ENCODE peak calls at places on chromosome 10, in seven cellular contexts. One of them, this sample, is unnamed.

GRCh38 chr10:12869427-12869826 is 132.1 kb downstream of the CCDC3 start:
- DNase-seq in K562: no peak
- DNase-seq in GM12878: no peak
- DNase-seq in HepG2: no peak
- DNase-seq in HCT116: no peak
- DNase-seq in H1: no peak
- DNase-seq in SK-N-SH: no peak
- DNase-seq in this sample: no peak

GRCh38 chr10:77872947-77873557 is 53.5 kb downstream of the DLG5 start:
- DNase-seq in K562: no peak
- DNase-seq in GM12878: no peak
- DNase-seq in HepG2: no peak
- DNase-seq in HCT116: no peak
- DNase-seq in H1: no peak
- DNase-seq in SK-N-SH: no peak
- DNase-seq in this sample: no peak

GRCh38 chr10:80359644-80360043 is 3.1 kb downstream of the DYDC2 start:
- DNase-seq in K562: no peak
- DNase-seq in GM12878: no peak
- DNase-seq in HepG2: no peak
- DNase-seq in HCT116: no peak
- DNase-seq in H1: no peak
- DNase-seq in SK-N-SH: no peak
- DNase-seq in this sample: no peak

GRCh38 chr10:71985542-71986250 is 21.5 kb downstream of the CHST3 start:
- DNase-seq in K562: no peak
- DNase-seq in GM12878: peak
- DNase-seq in HepG2: no peak
- DNase-seq in HCT116: no peak
- DNase-seq in H1: no peak
- DNase-seq in SK-N-SH: no peak
- DNase-seq in this sample: no peak

GRCh38 chr10:1100691-1101368 is 44.6 kb downstream of the WDR37 start:
- DNase-seq in K562: peak
- DNase-seq in GM12878: no peak
- DNase-seq in HepG2: no peak
- DNase-seq in HCT116: no peak
- DNase-seq in H1: no peak
- DNase-seq in SK-N-SH: peak
- DNase-seq in this sample: no peak

GRCh38 chr10:50917486-50917885 is 32.1 kb upstream of the A1CF start:
- DNase-seq in K562: no peak
- DNase-seq in GM12878: no peak
- DNase-seq in HepG2: no peak
- DNase-seq in HCT116: no peak
- DNase-seq in H1: no peak
- DNase-seq in SK-N-SH: no peak
- DNase-seq in this sample: no peak

GRCh38 chr10:112804036-112804435 is 146.0 kb upstream of the TCF7L2 start:
- DNase-seq in K562: no peak
- DNase-seq in GM12878: no peak
- DNase-seq in HepG2: peak
- DNase-seq in HCT116: no peak
- DNase-seq in H1: no peak
- DNase-seq in SK-N-SH: no peak
- DNase-seq in this sample: peak

GRCh38 chr10:86600296-86600695 is 54.1 kb upstream of the OPN4 start:
- DNase-seq in K562: no peak
- DNase-seq in GM12878: no peak
- DNase-seq in HepG2: no peak
- DNase-seq in HCT116: no peak
- DNase-seq in H1: no peak
- DNase-seq in SK-N-SH: no peak
- DNase-seq in this sample: no peak

GRCh38 chr10:70835895-70836294 is 20.1 kb downstream of the SGPL1 start:
- DNase-seq in K562: no peak
- DNase-seq in GM12878: no peak
- DNase-seq in HepG2: peak
- DNase-seq in HCT116: no peak
- DNase-seq in H1: no peak
- DNase-seq in SK-N-SH: no peak
- DNase-seq in this sample: peak

GRCh38 chr10:12719365-12719764 is 282.1 kb downstream of the CCDC3 start:
- DNase-seq in K562: no peak
- DNase-seq in GM12878: no peak
- DNase-seq in HepG2: no peak
- DNase-seq in HCT116: no peak
- DNase-seq in H1: no peak
- DNase-seq in SK-N-SH: no peak
- DNase-seq in this sample: no peak

GRCh38 chr10:102627446-102628293 is 16.6 kb upstream of the TRIM8 start:
- DNase-seq in K562: no peak
- DNase-seq in GM12878: no peak
- DNase-seq in HepG2: peak
- DNase-seq in HCT116: no peak
- DNase-seq in H1: peak
- DNase-seq in SK-N-SH: peak
- DNase-seq in this sample: no peak

GRCh38 chr10:75195035-75195763 is 15.4 kb upstream of the VDAC2 start:
- DNase-seq in K562: no peak
- DNase-seq in GM12878: no peak
- DNase-seq in HepG2: no peak
- DNase-seq in HCT116: no peak
- DNase-seq in H1: no peak
- DNase-seq in SK-N-SH: no peak
- DNase-seq in this sample: no peak

GRCh38 chr10:69087600-69088470 is at the start of gene SRGN:
- DNase-seq in K562: peak
- DNase-seq in GM12878: peak
- DNase-seq in HepG2: no peak
- DNase-seq in HCT116: no peak
- DNase-seq in H1: no peak
- DNase-seq in SK-N-SH: no peak
- DNase-seq in this sample: peak

GRCh38 chr10:75210193-75211006 is at the start of gene VDAC2:
- DNase-seq in K562: peak
- DNase-seq in GM12878: peak
- DNase-seq in HepG2: peak
- DNase-seq in HCT116: peak
- DNase-seq in H1: no peak
- DNase-seq in SK-N-SH: peak
- DNase-seq in this sample: peak

GRCh38 chr10:113216068-113216467 is 266.0 kb downstream of the TCF7L2 start:
- DNase-seq in K562: no peak
- DNase-seq in GM12878: no peak
- DNase-seq in HepG2: no peak
- DNase-seq in HCT116: peak
- DNase-seq in H1: no peak
- DNase-seq in SK-N-SH: no peak
- DNase-seq in this sample: no peak

GRCh38 chr10:100186813-100187212 is 984 bp upstream of the ERLIN1 start:
- DNase-seq in K562: peak
- DNase-seq in GM12878: no peak
- DNase-seq in HepG2: no peak
- DNase-seq in HCT116: peak
- DNase-seq in H1: no peak
- DNase-seq in SK-N-SH: peak
- DNase-seq in this sample: no peak

GRCh38 chr10:132654708-132655661 is 117.4 kb downstream of the INPP5A start:
- DNase-seq in K562: peak
- DNase-seq in GM12878: no peak
- DNase-seq in HepG2: peak
- DNase-seq in HCT116: peak
- DNase-seq in H1: peak
- DNase-seq in SK-N-SH: peak
- DNase-seq in this sample: peak

GRCh38 chr10:132132391-132132841 is 54.3 kb upstream of the DPYSL4 start:
- DNase-seq in K562: no peak
- DNase-seq in GM12878: no peak
- DNase-seq in HepG2: no peak
- DNase-seq in HCT116: no peak
- DNase-seq in H1: no peak
- DNase-seq in SK-N-SH: peak
- DNase-seq in this sample: no peak

GRCh38 chr10:65265451-65265954 is 1660.3 kb upstream of the LRRTM3 start:
- DNase-seq in K562: no peak
- DNase-seq in GM12878: no peak
- DNase-seq in HepG2: no peak
- DNase-seq in HCT116: no peak
- DNase-seq in H1: no peak
- DNase-seq in SK-N-SH: no peak
- DNase-seq in this sample: no peak

GRCh38 chr10:130805635-130806030 is 505.9 kb downstream of the TCERG1L start:
- DNase-seq in K562: no peak
- DNase-seq in GM12878: no peak
- DNase-seq in HepG2: no peak
- DNase-seq in HCT116: no peak
- DNase-seq in H1: no peak
- DNase-seq in SK-N-SH: no peak
- DNase-seq in this sample: no peak

GRCh38 chr10:101489355-101489754 is 98.7 kb downstream of the POLL start:
- DNase-seq in K562: no peak
- DNase-seq in GM12878: no peak
- DNase-seq in HepG2: peak
- DNase-seq in HCT116: no peak
- DNase-seq in H1: no peak
- DNase-seq in SK-N-SH: no peak
- DNase-seq in this sample: peak

GRCh38 chr10:86079088-86079487 is 287.5 kb downstream of the GRID1 start:
- DNase-seq in K562: peak
- DNase-seq in GM12878: no peak
- DNase-seq in HepG2: no peak
- DNase-seq in HCT116: peak
- DNase-seq in H1: peak
- DNase-seq in SK-N-SH: no peak
- DNase-seq in this sample: no peak

GRCh38 chr10:45180507-45180906 is 134.9 kb downstream of the OR13A1 start:
- DNase-seq in K562: no peak
- DNase-seq in GM12878: no peak
- DNase-seq in HepG2: no peak
- DNase-seq in HCT116: no peak
- DNase-seq in H1: no peak
- DNase-seq in SK-N-SH: peak
- DNase-seq in this sample: no peak

GRCh38 chr10:50260791-50261281 is 9.5 kb upstream of the ASAH2 start:
- DNase-seq in K562: peak
- DNase-seq in GM12878: peak
- DNase-seq in HepG2: peak
- DNase-seq in HCT116: no peak
- DNase-seq in H1: no peak
- DNase-seq in SK-N-SH: no peak
- DNase-seq in this sample: no peak

DNA sequence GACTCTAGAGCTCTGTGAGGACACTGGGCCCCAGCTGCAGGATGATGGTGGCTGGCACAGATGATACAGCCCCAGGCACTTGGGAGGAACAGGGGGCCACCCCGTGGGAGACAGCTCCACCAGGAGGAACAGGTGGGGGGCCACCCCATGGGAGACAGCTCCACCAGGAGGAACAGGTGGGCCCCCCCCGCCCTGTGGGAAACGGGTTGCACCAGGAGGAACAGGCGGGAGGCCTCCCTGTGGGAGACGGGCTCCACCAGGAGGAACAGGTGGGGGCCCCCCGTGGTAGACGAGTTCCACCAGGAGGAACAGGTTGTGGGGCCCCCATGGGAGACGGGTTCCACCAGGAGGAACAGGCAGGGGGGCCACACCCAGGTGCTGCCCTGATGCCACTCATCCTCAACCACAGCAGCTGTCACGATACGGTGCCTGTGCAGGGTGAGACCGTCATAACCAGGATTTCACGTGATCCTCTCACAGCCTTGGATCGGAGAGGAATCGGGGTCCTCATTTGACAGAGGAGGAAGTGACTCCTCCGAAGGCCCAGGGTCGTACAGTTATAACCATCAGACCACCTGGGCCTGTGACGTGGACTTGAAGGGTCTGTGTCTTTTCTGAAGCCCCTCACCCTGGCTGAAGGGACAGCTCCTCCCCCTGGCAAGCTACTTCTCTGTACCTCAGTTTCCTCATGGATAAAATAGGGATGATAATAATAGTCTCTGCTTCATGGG is 49.2 kb upstream of the NANOS1 start:
- DNase-seq in K562: no peak
- DNase-seq in GM12878: no peak
- DNase-seq in HepG2: no peak
- DNase-seq in HCT116: no peak
- DNase-seq in H1: no peak
- DNase-seq in SK-N-SH: no peak
- DNase-seq in this sample: no peak
- TF ChIP-seq JUND in K562: no peak
- TF ChIP-seq JUND in GM12878: no peak
- TF ChIP-seq JUND in HepG2: no peak
- TF ChIP-seq JUND in HCT116: no peak
- TF ChIP-seq JUND in H1: no peak
- TF ChIP-seq JUND in SK-N-SH: no peak
- TF ChIP-seq JUND in this sample: no peak

GRCh38 chr10:30490289-30491000 is 56.5 kb downstream of the MAP3K8 start:
- DNase-seq in K562: no peak
- DNase-seq in GM12878: no peak
- DNase-seq in HepG2: no peak
- DNase-seq in HCT116: no peak
- DNase-seq in H1: no peak
- DNase-seq in SK-N-SH: no peak
- DNase-seq in this sample: no peak
- TF ChIP-seq JUND in K562: no peak
- TF ChIP-seq JUND in GM12878: no peak
- TF ChIP-seq JUND in HepG2: no peak
- TF ChIP-seq JUND in HCT116: no peak
- TF ChIP-seq JUND in H1: no peak
- TF ChIP-seq JUND in SK-N-SH: no peak
- TF ChIP-seq JUND in this sample: no peak

DNA sequence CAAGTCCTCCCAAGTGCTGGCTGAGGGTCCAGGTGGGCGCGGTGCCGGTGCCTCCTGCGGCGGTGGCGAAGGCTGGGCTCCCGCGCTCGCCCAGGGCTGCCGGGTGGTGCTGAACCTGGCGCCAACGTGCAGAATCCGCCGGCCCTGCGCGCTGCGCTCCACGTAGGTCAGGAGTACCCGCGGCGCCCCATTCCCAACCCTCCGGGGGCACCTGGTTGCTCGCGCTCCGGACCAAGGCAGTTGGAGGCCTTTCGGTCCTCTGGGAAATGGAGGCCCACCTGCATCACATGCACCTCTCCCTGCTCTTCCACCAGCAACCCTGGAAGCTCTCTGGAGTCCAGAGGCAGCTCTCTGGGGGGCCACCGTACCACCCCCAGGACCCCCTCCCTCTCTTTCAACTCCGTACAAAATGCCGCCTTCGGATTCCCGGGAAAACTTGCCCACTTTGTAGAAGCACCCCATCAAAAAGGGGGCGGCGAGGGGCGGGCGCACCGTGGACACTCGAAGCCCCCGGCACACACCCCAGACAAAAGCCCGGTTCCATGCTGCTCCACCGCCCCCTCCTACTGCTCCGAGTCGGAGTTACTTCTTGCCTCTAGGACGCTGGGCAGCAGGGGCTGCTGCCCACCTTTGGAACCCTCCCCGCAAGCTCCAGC is 706 bp downstream of the SLC16A9 start:
- DNase-seq in K562: peak
- DNase-seq in GM12878: no peak
- DNase-seq in HepG2: no peak
- DNase-seq in HCT116: no peak
- DNase-seq in H1: no peak
- DNase-seq in SK-N-SH: peak
- DNase-seq in this sample: peak
- TF ChIP-seq JUND in K562: no peak
- TF ChIP-seq JUND in GM12878: no peak
- TF ChIP-seq JUND in HepG2: no peak
- TF ChIP-seq JUND in HCT116: no peak
- TF ChIP-seq JUND in H1: no peak
- TF ChIP-seq JUND in SK-N-SH: no peak
- TF ChIP-seq JUND in this sample: no peak

GRCh38 chr10:19922236-19922963 is 106.2 kb downstream of the PLXDC2 start:
- DNase-seq in K562: no peak
- DNase-seq in GM12878: no peak
- DNase-seq in HepG2: no peak
- DNase-seq in HCT116: no peak
- DNase-seq in H1: no peak
- DNase-seq in SK-N-SH: no peak
- DNase-seq in this sample: no peak
- TF ChIP-seq JUND in K562: no peak
- TF ChIP-seq JUND in GM12878: no peak
- TF ChIP-seq JUND in HepG2: no peak
- TF ChIP-seq JUND in HCT116: no peak
- TF ChIP-seq JUND in H1: no peak
- TF ChIP-seq JUND in SK-N-SH: peak
- TF ChIP-seq JUND in this sample: no peak

This sample was measured in T47D.